ENCODE peak calls at places on chromosomes 4 and X, in ten cellular contexts. One of them, this sample, is unnamed.
A peak's percentile ranks its signal among the peaks of the same experiment; 100 is the strongest.

GRCh38 chr4:110310795-110311194 is 112.4 kb upstream of the ELOVL6 start:
- DNase-seq in choroid plexus epithelial cell: no peak
- DNase-seq in AG10803: no peak
- DNase-seq in A549: peak; percentile 11
- DNase-seq in cardiac muscle cell: peak; percentile 6
- DNase-seq in adrenal gland: no peak
- DNase-seq in uterus: no peak
- DNase-seq in coronary artery: no peak
- DNase-seq in fibroblast of lung: no peak
- DNase-seq in HL-60: no peak
- DNase-seq in this sample: no peak

GRCh38 chrX:15146515-15146914 is 123.4 kb downstream of the ASB9 start:
- DNase-seq in choroid plexus epithelial cell: peak; percentile 28
- DNase-seq in AG10803: peak; percentile 5
- DNase-seq in A549: peak; percentile 2
- DNase-seq in cardiac muscle cell: peak; percentile 17
- DNase-seq in adrenal gland: peak; percentile 22
- DNase-seq in uterus: no peak
- DNase-seq in coronary artery: no peak
- DNase-seq in fibroblast of lung: no peak
- DNase-seq in HL-60: no peak
- DNase-seq in this sample: peak; percentile 16

GRCh38 chr4:5192271-5192670 is 141.0 kb downstream of the STK32B start:
- DNase-seq in choroid plexus epithelial cell: no peak
- DNase-seq in AG10803: no peak
- DNase-seq in A549: no peak
- DNase-seq in cardiac muscle cell: no peak
- DNase-seq in adrenal gland: no peak
- DNase-seq in uterus: no peak
- DNase-seq in coronary artery: no peak
- DNase-seq in fibroblast of lung: no peak
- DNase-seq in HL-60: no peak
- DNase-seq in this sample: no peak

GRCh38 chr4:171846232-171846631 is 33.0 kb downstream of the GALNTL6 start:
- DNase-seq in choroid plexus epithelial cell: peak; percentile 90
- DNase-seq in AG10803: peak; percentile 60
- DNase-seq in A549: peak; percentile 54
- DNase-seq in cardiac muscle cell: peak; percentile 32
- DNase-seq in adrenal gland: peak; percentile 56
- DNase-seq in uterus: no peak
- DNase-seq in coronary artery: no peak
- DNase-seq in fibroblast of lung: peak; percentile 32
- DNase-seq in HL-60: peak; percentile 2
- DNase-seq in this sample: peak; percentile 4

GRCh38 chr4:18051281-18051680 is 29.7 kb upstream of the LCORL start:
- DNase-seq in choroid plexus epithelial cell: no peak
- DNase-seq in AG10803: no peak
- DNase-seq in A549: no peak
- DNase-seq in cardiac muscle cell: no peak
- DNase-seq in adrenal gland: no peak
- DNase-seq in uterus: no peak
- DNase-seq in coronary artery: no peak
- DNase-seq in fibroblast of lung: no peak
- DNase-seq in HL-60: no peak
- DNase-seq in this sample: no peak

GRCh38 chrX:54045563-54046228 is 1.4 kb upstream of the PHF8 start:
- DNase-seq in choroid plexus epithelial cell: peak; percentile 4
- DNase-seq in AG10803: no peak
- DNase-seq in A549: peak; percentile 61
- DNase-seq in cardiac muscle cell: no peak
- DNase-seq in adrenal gland: no peak
- DNase-seq in uterus: no peak
- DNase-seq in coronary artery: no peak
- DNase-seq in fibroblast of lung: no peak
- DNase-seq in HL-60: no peak
- DNase-seq in this sample: no peak

GRCh38 chrX:331145-331771 is 12.7 kb upstream of the GTPBP6 start:
- DNase-seq in choroid plexus epithelial cell: peak; percentile 56
- DNase-seq in AG10803: peak; percentile 39
- DNase-seq in A549: no peak
- DNase-seq in cardiac muscle cell: peak; percentile 51
- DNase-seq in adrenal gland: no peak
- DNase-seq in uterus: no peak
- DNase-seq in coronary artery: no peak
- DNase-seq in fibroblast of lung: peak; percentile 33
- DNase-seq in HL-60: no peak
- DNase-seq in this sample: peak; percentile 49

GRCh38 chr4:1248262-1249147 is at the start of gene CTBP1:
- DNase-seq in choroid plexus epithelial cell: peak; percentile 84
- DNase-seq in AG10803: peak; percentile 75
- DNase-seq in A549: peak; percentile 81
- DNase-seq in cardiac muscle cell: peak; percentile 88
- DNase-seq in adrenal gland: peak; percentile 76
- DNase-seq in uterus: peak; percentile 68
- DNase-seq in coronary artery: peak; percentile 88
- DNase-seq in fibroblast of lung: peak; percentile 71
- DNase-seq in HL-60: peak; percentile 70
- DNase-seq in this sample: peak; percentile 83

GRCh38 chr4:163548481-163549243 is 54.2 kb downstream of the TMA16 start:
- DNase-seq in choroid plexus epithelial cell: peak; percentile 84
- DNase-seq in AG10803: peak; percentile 58
- DNase-seq in A549: peak; percentile 57
- DNase-seq in cardiac muscle cell: peak; percentile 79
- DNase-seq in adrenal gland: no peak
- DNase-seq in uterus: no peak
- DNase-seq in coronary artery: no peak
- DNase-seq in fibroblast of lung: peak; percentile 51
- DNase-seq in HL-60: peak; percentile 15
- DNase-seq in this sample: peak; percentile 76

GRCh38 chr4:105305019-105305836 is 158.6 kb downstream of the TET2 start:
- DNase-seq in choroid plexus epithelial cell: no peak
- DNase-seq in AG10803: no peak
- DNase-seq in A549: no peak
- DNase-seq in cardiac muscle cell: no peak
- DNase-seq in adrenal gland: no peak
- DNase-seq in uterus: no peak
- DNase-seq in coronary artery: no peak
- DNase-seq in fibroblast of lung: no peak
- DNase-seq in HL-60: no peak
- DNase-seq in this sample: no peak

GRCh38 chr4:7169134-7169533 is 23.2 kb upstream of the SORCS2 start:
- DNase-seq in choroid plexus epithelial cell: no peak
- DNase-seq in AG10803: no peak
- DNase-seq in A549: no peak
- DNase-seq in cardiac muscle cell: no peak
- DNase-seq in adrenal gland: no peak
- DNase-seq in uterus: no peak
- DNase-seq in coronary artery: no peak
- DNase-seq in fibroblast of lung: no peak
- DNase-seq in HL-60: no peak
- DNase-seq in this sample: no peak

GRCh38 chr4:67394771-67395310 is 150.5 kb downstream of the CENPC start:
- DNase-seq in choroid plexus epithelial cell: no peak
- DNase-seq in AG10803: no peak
- DNase-seq in A549: no peak
- DNase-seq in cardiac muscle cell: no peak
- DNase-seq in adrenal gland: no peak
- DNase-seq in uterus: no peak
- DNase-seq in coronary artery: no peak
- DNase-seq in fibroblast of lung: no peak
- DNase-seq in HL-60: no peak
- DNase-seq in this sample: no peak

GRCh38 chrX:109472939-109473713 is 8.8 kb downstream of the GUCY2F start:
- DNase-seq in choroid plexus epithelial cell: peak; percentile 57
- DNase-seq in AG10803: peak; percentile 5
- DNase-seq in A549: peak; percentile 21
- DNase-seq in cardiac muscle cell: peak; percentile 54
- DNase-seq in adrenal gland: peak; percentile 25
- DNase-seq in uterus: no peak
- DNase-seq in coronary artery: no peak
- DNase-seq in fibroblast of lung: peak; percentile 69
- DNase-seq in HL-60: no peak
- DNase-seq in this sample: peak; percentile 38

DNA sequence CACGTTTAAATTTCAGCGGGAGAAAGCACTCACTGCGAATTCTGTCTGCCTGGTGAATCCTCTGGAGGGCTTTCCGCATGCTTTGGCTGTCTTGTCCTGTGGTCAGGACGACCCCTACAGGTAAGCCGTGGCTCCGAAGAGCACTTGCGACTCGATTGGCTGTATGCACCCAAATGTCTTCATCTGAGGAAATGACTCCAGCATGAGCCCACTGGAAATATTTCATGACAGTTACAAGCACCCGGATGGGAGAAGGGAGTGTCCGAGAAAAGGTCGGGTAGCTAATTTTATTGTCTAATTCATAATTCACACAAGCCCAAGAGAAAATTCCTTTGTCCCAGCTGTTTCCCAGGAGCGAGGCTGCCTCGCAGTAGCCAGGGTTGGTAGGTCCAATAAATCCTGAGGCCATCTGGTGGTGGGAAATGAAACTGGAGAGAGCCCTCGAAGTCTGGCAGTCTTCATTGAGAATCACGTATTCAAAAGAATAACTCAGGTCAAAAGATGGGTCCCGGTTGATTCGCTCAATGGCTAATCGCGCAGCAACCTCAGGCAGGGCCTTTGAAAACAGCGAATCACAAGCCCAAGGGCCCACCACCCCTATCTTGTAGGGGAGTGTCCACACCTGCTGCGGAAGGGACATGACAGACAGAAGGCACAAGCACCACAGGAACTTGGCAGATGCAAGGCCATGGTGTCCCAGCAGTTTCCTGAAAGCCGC is 6.6 kb downstream of the GUCY2F start:
- DNase-seq in choroid plexus epithelial cell: peak; percentile 61
- DNase-seq in AG10803: peak; percentile 37
- DNase-seq in A549: peak; percentile 54
- DNase-seq in cardiac muscle cell: peak; percentile 67
- DNase-seq in adrenal gland: peak; percentile 51
- DNase-seq in uterus: peak; percentile 15
- DNase-seq in coronary artery: no peak
- DNase-seq in fibroblast of lung: peak; percentile 39
- DNase-seq in HL-60: no peak
- DNase-seq in this sample: peak; percentile 57
- H3K4me3 ChIP-seq in choroid plexus epithelial cell: peak overlapping the region; percentile 4
- H3K4me3 ChIP-seq in AG10803: no peak overlapping the region
- H3K4me3 ChIP-seq in A549: no peak overlapping the region
- H3K4me3 ChIP-seq in cardiac muscle cell: peak overlapping the region; percentile 16
- H3K4me3 ChIP-seq in adrenal gland: no peak overlapping the region
- H3K4me3 ChIP-seq in uterus: no peak overlapping the region
- H3K4me3 ChIP-seq in coronary artery: peak overlapping the region; percentile 21
- H3K4me3 ChIP-seq in fibroblast of lung: peak overlapping the region; percentile 33
- H3K4me3 ChIP-seq in HL-60: no peak overlapping the region
- H3K4me3 ChIP-seq in this sample: no peak overlapping the region

GRCh38 chrX:136202889-136203288 is 48.3 kb downstream of the MAP7D3 start:
- DNase-seq in choroid plexus epithelial cell: peak; percentile 64
- DNase-seq in AG10803: peak; percentile 90
- DNase-seq in A549: peak; percentile 22
- DNase-seq in cardiac muscle cell: peak; percentile 63
- DNase-seq in adrenal gland: no peak
- DNase-seq in uterus: no peak
- DNase-seq in coronary artery: no peak
- DNase-seq in fibroblast of lung: peak; percentile 70
- DNase-seq in HL-60: no peak
- DNase-seq in this sample: peak; percentile 61

GRCh38 chrX:136198678-136199243 is 51.4 kb downstream of the FHL1 start:
- DNase-seq in choroid plexus epithelial cell: no peak
- DNase-seq in AG10803: no peak
- DNase-seq in A549: no peak
- DNase-seq in cardiac muscle cell: no peak
- DNase-seq in adrenal gland: no peak
- DNase-seq in uterus: no peak
- DNase-seq in coronary artery: no peak
- DNase-seq in fibroblast of lung: no peak
- DNase-seq in HL-60: no peak
- DNase-seq in this sample: no peak

GRCh38 chrX:136201601-136202000 is 49.6 kb downstream of the MAP7D3 start:
- DNase-seq in choroid plexus epithelial cell: no peak
- DNase-seq in AG10803: no peak
- DNase-seq in A549: no peak
- DNase-seq in cardiac muscle cell: no peak
- DNase-seq in adrenal gland: no peak
- DNase-seq in uterus: no peak
- DNase-seq in coronary artery: no peak
- DNase-seq in fibroblast of lung: no peak
- DNase-seq in HL-60: no peak
- DNase-seq in this sample: no peak

GRCh38 chrX:136199365-136199764 is 51.8 kb downstream of the MAP7D3 start:
- DNase-seq in choroid plexus epithelial cell: no peak
- DNase-seq in AG10803: no peak
- DNase-seq in A549: no peak
- DNase-seq in cardiac muscle cell: no peak
- DNase-seq in adrenal gland: no peak
- DNase-seq in uterus: no peak
- DNase-seq in coronary artery: no peak
- DNase-seq in fibroblast of lung: peak; percentile 65
- DNase-seq in HL-60: no peak
- DNase-seq in this sample: no peak

DNA sequence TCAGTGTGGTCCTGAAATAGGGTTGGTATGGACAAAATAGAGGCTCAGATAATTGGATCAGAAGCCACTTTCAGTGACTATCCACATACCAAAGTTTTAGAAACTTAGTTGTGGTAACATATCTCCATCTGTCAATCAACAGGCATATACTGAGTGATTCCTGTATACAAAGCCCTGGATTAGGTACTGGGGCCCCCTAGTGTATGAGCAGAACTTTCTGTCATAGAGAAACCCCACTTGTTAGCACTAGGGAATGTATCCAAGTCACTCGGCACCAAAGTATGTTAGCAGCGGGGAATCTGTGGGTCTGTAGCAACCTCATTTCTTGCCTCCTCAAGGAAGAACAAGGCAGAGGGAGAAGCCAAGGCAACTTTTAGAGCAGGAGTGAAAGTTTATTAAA is 50.7 kb downstream of the MAP7D3 start:
- DNase-seq in choroid plexus epithelial cell: peak; percentile 83
- DNase-seq in AG10803: peak; percentile 61
- DNase-seq in A549: peak; percentile 29
- DNase-seq in cardiac muscle cell: peak; percentile 36
- DNase-seq in adrenal gland: no peak
- DNase-seq in uterus: no peak
- DNase-seq in coronary artery: peak; percentile 68
- DNase-seq in fibroblast of lung: peak; percentile 47
- DNase-seq in HL-60: no peak
- DNase-seq in this sample: peak; percentile 50
- TF ChIP-seq CTCF in choroid plexus epithelial cell: peak; percentile 56
- TF ChIP-seq CTCF in AG10803: peak; percentile 39
- TF ChIP-seq CTCF in A549: peak; percentile 42
- TF ChIP-seq CTCF in cardiac muscle cell: peak; percentile 39
- TF ChIP-seq CTCF in adrenal gland: no peak
- TF ChIP-seq CTCF in uterus: peak; percentile 31
- TF ChIP-seq CTCF in coronary artery: peak; percentile 17
- TF ChIP-seq CTCF in fibroblast of lung: peak; percentile 43
- TF ChIP-seq CTCF in HL-60: no peak
- TF ChIP-seq CTCF in this sample: peak; percentile 30

GRCh38 chrX:68534696-68535095 is 35.8 kb downstream of the YIPF6 start:
- DNase-seq in choroid plexus epithelial cell: no peak
- DNase-seq in AG10803: peak; percentile 14
- DNase-seq in A549: no peak
- DNase-seq in cardiac muscle cell: peak; percentile 7
- DNase-seq in adrenal gland: no peak
- DNase-seq in uterus: no peak
- DNase-seq in coronary artery: no peak
- DNase-seq in fibroblast of lung: no peak
- DNase-seq in HL-60: no peak
- DNase-seq in this sample: peak; percentile 24
- H3K4me3 ChIP-seq in choroid plexus epithelial cell: no peak overlapping the region
- H3K4me3 ChIP-seq in AG10803: no peak overlapping the region
- H3K4me3 ChIP-seq in A549: no peak overlapping the region
- H3K4me3 ChIP-seq in cardiac muscle cell: no peak overlapping the region
- H3K4me3 ChIP-seq in adrenal gland: no peak overlapping the region
- H3K4me3 ChIP-seq in uterus: no peak overlapping the region
- H3K4me3 ChIP-seq in coronary artery: no peak overlapping the region
- H3K4me3 ChIP-seq in fibroblast of lung: no peak overlapping the region
- H3K4me3 ChIP-seq in HL-60: no peak overlapping the region
- H3K4me3 ChIP-seq in this sample: no peak overlapping the region

GRCh38 chrX:23779025-23779424 is 3.9 kb upstream of the SAT1 start:
- DNase-seq in choroid plexus epithelial cell: peak; percentile 39
- DNase-seq in AG10803: peak; percentile 61
- DNase-seq in A549: peak; percentile 89
- DNase-seq in cardiac muscle cell: no peak
- DNase-seq in adrenal gland: no peak
- DNase-seq in uterus: no peak
- DNase-seq in coronary artery: no peak
- DNase-seq in fibroblast of lung: peak; percentile 59
- DNase-seq in HL-60: no peak
- DNase-seq in this sample: peak; percentile 19
- TF ChIP-seq CTCF in choroid plexus epithelial cell: peak; percentile 29
- TF ChIP-seq CTCF in AG10803: peak; percentile 26
- TF ChIP-seq CTCF in A549: peak; percentile 22
- TF ChIP-seq CTCF in cardiac muscle cell: no peak
- TF ChIP-seq CTCF in adrenal gland: no peak
- TF ChIP-seq CTCF in uterus: no peak
- TF ChIP-seq CTCF in coronary artery: no peak
- TF ChIP-seq CTCF in fibroblast of lung: peak; percentile 9
- TF ChIP-seq CTCF in HL-60: no peak
- TF ChIP-seq CTCF in this sample: peak; percentile 11